ENCODE peak calls at places on chromosome 4, in four cellular contexts. T is thyroid gland, M is heart right ventricle, P is left ventricle myocardium inferior. Z is an unnamed sample.

GRCh38 chr4:176123710-176124407 is 58.2 kb downstream of the WDR17 start:
- DNase-seq in M (peak; percentile 12), P (no peak), T (peak; percentile 37), Z (peak; percentile 31)

GRCh38 chr4:104494822-104495559 is at the start of gene CXXC4:
- DNase-seq in T (peak; percentile 86), M (peak; percentile 75), P (peak; percentile 67), Z (peak; percentile 80)

GRCh38 chr4:174794706-174795105 is 34.3 kb downstream of the GLRA3 start:
- DNase-seq in T (no peak), M (no peak), P (no peak), Z (no peak)

GRCh38 chr4:73075832-73076231 is 6.3 kb upstream of the COX18 start:
- DNase-seq in M (no peak), P (no peak), T (no peak), Z (no peak)

GRCh38 chr4:180923476-180923875 is 1319.7 kb upstream of the TENM3 start:
- DNase-seq in T (no peak), M (no peak), P (no peak), Z (no peak)

GRCh38 chr4:85854543-85854942 is 379.6 kb downstream of the ARHGAP24 start:
- DNase-seq in P (no peak), T (no peak), M (peak; percentile 15), Z (no peak)

GRCh38 chr4:52823478-52824092 is 38.5 kb upstream of the RASL11B start:
- DNase-seq in P (no peak), M (no peak), T (no peak), Z (no peak)

GRCh38 chr4:19748911-19749473 is 502.7 kb upstream of the SLIT2 start:
- DNase-seq in P (no peak), T (peak; percentile 51), M (no peak), Z (no peak)

GRCh38 chr4:141814499-141814898 is 178.1 kb downstream of the IL15 start:
- DNase-seq in P (no peak), T (no peak), M (no peak), Z (no peak)

GRCh38 chr4:8176547-8177399 is 18.2 kb upstream of the ABLIM2 start:
- DNase-seq in P (no peak), T (peak; percentile 58), M (no peak), Z (no peak)

GRCh38 chr4:17544831-17545234 is 29.9 kb downstream of the CLRN2 start:
- DNase-seq in M (no peak), P (no peak), T (no peak), Z (no peak)

GRCh38 chr4:147596976-147597375 is 20.2 kb upstream of the TMEM184C start:
- DNase-seq in P (no peak), T (peak; percentile 87), M (no peak), Z (peak; percentile 62)

GRCh38 chr4:113575391-113575790 is 186.1 kb downstream of the CAMK2D start:
- DNase-seq in M (no peak), P (no peak), T (no peak), Z (no peak)

GRCh38 chr4:94038195-94038594 is 169.5 kb upstream of the SMARCAD1 start:
- DNase-seq in M (no peak), P (no peak), T (no peak), Z (no peak)

GRCh38 chr4:188975271-188975670 is 836.0 kb downstream of the TRIML1 start:
- DNase-seq in P (no peak), M (no peak), T (peak; percentile 81), Z (no peak)

GRCh38 chr4:156594619-156595018 is 377.0 kb downstream of the PDGFC start:
- DNase-seq in T (peak; percentile 89), P (peak; percentile 45), M (peak; percentile 8), Z (peak; percentile 10)

GRCh38 chr4:85475631-85476233 is 782 bp downstream of the ARHGAP24 start:
- DNase-seq in T (peak; percentile 9), M (peak; percentile 43), P (peak; percentile 35), Z (peak; percentile 63)

GRCh38 chr4:111930658-111931057 is 214.6 kb upstream of the FAM241A start:
- DNase-seq in T (no peak), P (no peak), M (no peak), Z (no peak)

GRCh38 chr4:82123934-82124333 is 249.9 kb downstream of the HNRNPD start:
- DNase-seq in P (no peak), M (no peak), T (no peak), Z (no peak)

GRCh38 chr4:44016582-44017421 is 431.8 kb downstream of the KCTD8 start:
- DNase-seq in T (no peak), P (no peak), M (no peak), Z (no peak)

GRCh38 chr4:88054229-88054628 is 46.8 kb downstream of the PKD2 start:
- DNase-seq in M (no peak), T (no peak), P (no peak), Z (no peak)

GRCh38 chr4:90061881-90062280 is 65.3 kb upstream of the CCSER1 start:
- DNase-seq in M (no peak), P (no peak), T (no peak), Z (no peak)

GRCh38 chr4:114386637-114387233 is 211.9 kb upstream of the UGT8 start:
- DNase-seq in M (no peak), P (no peak), T (no peak), Z (no peak)

DNA sequence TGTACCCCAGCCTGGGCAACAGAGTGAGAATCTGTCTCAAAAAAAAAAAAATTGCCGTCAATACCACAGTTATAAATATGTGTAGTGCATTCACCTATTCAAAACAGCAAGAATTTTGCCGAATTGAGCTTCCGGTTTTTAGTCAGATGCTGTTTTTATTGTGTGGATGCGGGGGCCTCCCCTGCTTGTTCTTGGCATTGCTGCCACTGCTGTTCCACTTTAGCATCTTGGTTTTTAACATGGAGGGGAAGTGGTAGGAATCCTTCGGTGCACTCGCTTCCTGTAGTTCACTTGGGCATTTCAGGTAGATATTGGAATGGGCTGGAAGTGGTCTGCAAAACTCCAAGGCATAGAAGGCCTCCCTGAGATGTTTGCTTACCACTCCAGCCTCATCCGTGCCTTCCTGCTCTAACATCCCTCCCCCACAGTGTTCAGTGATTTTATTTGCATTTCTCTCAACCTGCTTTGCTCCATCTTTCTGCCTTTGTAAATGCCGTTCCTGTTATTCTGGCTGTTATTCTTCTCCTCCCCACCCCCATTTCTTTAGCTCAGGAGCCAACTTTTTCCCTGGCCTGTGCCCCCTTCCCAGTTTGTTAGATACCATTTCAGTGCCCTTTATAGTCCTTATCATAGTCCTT is 25.5 kb downstream of the MOB1B start:
- DNase-seq in M (no peak), P (no peak), T (no peak), Z (no peak)
- H3K4me1 ChIP-seq in M (no peaks in the 10 kb centered on the region), P (peaks cover 13% of the 10 kb centered on the region), T (no peaks in the 10 kb centered on the region), Z (no peaks in the 10 kb centered on the region)

DNA sequence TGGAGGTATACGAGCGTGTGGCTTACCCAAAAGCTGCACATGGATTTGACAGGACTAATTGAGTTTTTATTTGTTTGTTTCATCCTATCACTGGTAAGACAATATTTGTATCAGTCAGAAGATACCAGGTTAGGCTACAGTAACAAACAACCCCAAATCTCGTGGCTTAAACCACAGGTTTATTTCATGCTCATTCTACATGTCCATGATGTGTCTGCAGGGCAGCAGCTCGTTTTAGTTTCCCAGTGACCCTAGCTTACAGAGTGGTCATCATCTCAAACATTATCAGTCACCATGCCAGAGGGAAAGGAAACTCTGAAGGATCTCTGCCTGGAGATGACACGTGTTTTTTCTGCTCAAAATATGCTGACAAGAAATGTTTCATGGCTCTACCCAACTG is 108.3 kb downstream of the SHROOM3 start:
- DNase-seq in T (no peak), P (no peak), M (no peak), Z (no peak)
- H3K4me1 ChIP-seq in T (peaks cover 16% of the 10 kb centered on the region), P (peaks cover 21% of the 10 kb centered on the region), M (peaks cover 9% of the 10 kb centered on the region), Z (peaks cover 13% of the 10 kb centered on the region)

GRCh38 chr4:38086515-38087226 is 126.5 kb downstream of the PTTG2 start:
- DNase-seq in T (no peak), M (no peak), P (no peak), Z (no peak)

GRCh38 chr4:38082424-38083374 is 122.5 kb downstream of the PTTG2 start:
- DNase-seq in P (no peak), M (no peak), T (no peak), Z (no peak)

GRCh38 chr4:38084984-38085383 is 124.8 kb downstream of the PTTG2 start:
- DNase-seq in M (no peak), P (no peak), T (no peak), Z (no peak)

GRCh38 chr4:38088321-38088720 is 128.1 kb downstream of the PTTG2 start:
- DNase-seq in P (no peak), M (no peak), T (no peak), Z (no peak)

GRCh38 chr4:38085394-38086150 is 125.4 kb downstream of the PTTG2 start:
- DNase-seq in P (no peak), M (no peak), T (no peak), Z (no peak)
- H3K4me1 ChIP-seq in P (peaks cover 75% of the 10 kb centered on the region), M (peaks cover 34% of the 10 kb centered on the region), T (peaks cover 14% of the 10 kb centered on the region), Z (peaks cover 37% of the 10 kb centered on the region)

GRCh38 chr4:2802618-2803531 is 10.0 kb downstream of the SH3BP2 start:
- DNase-seq in T (no peak), P (peak; percentile 15), M (no peak), Z (peak; percentile 13)
- H3K4me1 ChIP-seq in T (peaks cover 82% of the 10 kb centered on the region), P (peaks cover 98% of the 10 kb centered on the region), M (peaks cover 92% of the 10 kb centered on the region), Z (peaks cover 69% of the 10 kb centered on the region)

GRCh38 chr4:87012265-87012953 is 77.6 kb downstream of the AFF1 start:
- DNase-seq in P (no peak), M (no peak), T (no peak), Z (peak; percentile 66)
- H3K4me1 ChIP-seq in P (peaks cover 99% of the 10 kb centered on the region), M (peaks cover 67% of the 10 kb centered on the region), T (peaks cover 81% of the 10 kb centered on the region), Z (peaks cover 76% of the 10 kb centered on the region)

GRCh38 chr4:168883513-168883912 is 126.5 kb downstream of the CBR4 start:
- DNase-seq in P (no peak), T (no peak), M (no peak), Z (no peak)

GRCh38 chr4:168880811-168881595 is 129.1 kb downstream of the CBR4 start:
- DNase-seq in T (no peak), M (no peak), P (no peak), Z (no peak)

GRCh38 chr4:168884251-168885124 is 125.6 kb downstream of the CBR4 start:
- DNase-seq in M (no peak), T (no peak), P (no peak), Z (no peak)

GRCh38 chr4:168881754-168882153 is 128.3 kb downstream of the CBR4 start:
- DNase-seq in M (no peak), P (no peak), T (peak; percentile 61), Z (no peak)

GRCh38 chr4:168882650-168883233 is 127.3 kb downstream of the CBR4 start:
- DNase-seq in P (no peak), M (no peak), T (peak; percentile 14), Z (no peak)
- H3K4me1 ChIP-seq in P (peaks cover 96% of the 10 kb centered on the region), M (peaks cover 36% of the 10 kb centered on the region), T (peaks cover 41% of the 10 kb centered on the region), Z (no peaks in the 10 kb centered on the region)

GRCh38 chr4:10121568-10122097 is 5.0 kb upstream of the WDR1 start:
- DNase-seq in P (no peak), M (no peak), T (no peak), Z (no peak)

GRCh38 chr4:10122236-10122932 is 5.8 kb upstream of the WDR1 start:
- DNase-seq in M (no peak), T (no peak), P (no peak), Z (no peak)

GRCh38 chr4:10119263-10119662 is 2.7 kb upstream of the WDR1 start:
- DNase-seq in P (no peak), T (no peak), M (no peak), Z (no peak)

GRCh38 chr4:10119773-10120172 is 3.2 kb upstream of the WDR1 start:
- DNase-seq in M (no peak), T (no peak), P (no peak), Z (no peak)

GRCh38 chr4:10120943-10121567 is 4.5 kb upstream of the WDR1 start:
- DNase-seq in T (peak; percentile 65), P (no peak), M (no peak), Z (no peak)
- H3K4me1 ChIP-seq in T (peaks cover 78% of the 10 kb centered on the region), P (peaks cover 30% of the 10 kb centered on the region), M (peaks cover 6% of the 10 kb centered on the region), Z (no peaks in the 10 kb centered on the region)

GRCh38 chr4:40288547-40288946 is 46.6 kb upstream of the CHRNA9 start:
- DNase-seq in T (no peak), P (no peak), M (no peak), Z (no peak)
- H3K4me1 ChIP-seq in T (no peaks in the 10 kb centered on the region), P (no peaks in the 10 kb centered on the region), M (no peaks in the 10 kb centered on the region), Z (no peaks in the 10 kb centered on the region)

Z was measured in pancreas.